ENCODE peak calls at places on chromosomes 11 and 22, in ten cellular contexts. One of them, this sample, is unnamed.

GRCh38 chr11:33769542-33769941 is 4.8 kb downstream of the FBXO3 start:
- DNase-seq in non-pigmented ciliary epithelial cell: no peak
- DNase-seq in ecto neural progenitor cell: no peak
- DNase-seq in GM19239: no peak
- DNase-seq in NCI-H510A treated with DMSO at 0.1 percent for 48 hours: no peak
- DNase-seq in amniotic stem cell: no peak
- DNase-seq in kidney: no peak
- DNase-seq in activated CD4-positive, alpha-beta T cell treated with anti-CD3 and anti-CD28 coated beads for 24 hours: no peak
- DNase-seq in adrenal gland: no peak
- DNase-seq in posterior cingulate gyrus: no peak
- DNase-seq in this sample: no peak

GRCh38 chr11:61091373-61092279 is 10.7 kb upstream of the CD5 start:
- DNase-seq in NCI-H510A treated with DMSO at 0.1 percent for 48 hours: no peak
- DNase-seq in non-pigmented ciliary epithelial cell: peak
- DNase-seq in adrenal gland: no peak
- DNase-seq in activated CD4-positive, alpha-beta T cell treated with anti-CD3 and anti-CD28 coated beads for 24 hours: peak
- DNase-seq in GM19239: no peak
- DNase-seq in kidney: no peak
- DNase-seq in ecto neural progenitor cell: no peak
- DNase-seq in amniotic stem cell: no peak
- DNase-seq in posterior cingulate gyrus: no peak
- DNase-seq in this sample: no peak

GRCh38 chr11:118282635-118283310 is 18.7 kb upstream of the MPZL2 start:
- DNase-seq in amniotic stem cell: no peak
- DNase-seq in kidney: no peak
- DNase-seq in posterior cingulate gyrus: no peak
- DNase-seq in GM19239: no peak
- DNase-seq in adrenal gland: no peak
- DNase-seq in NCI-H510A treated with DMSO at 0.1 percent for 48 hours: no peak
- DNase-seq in activated CD4-positive, alpha-beta T cell treated with anti-CD3 and anti-CD28 coated beads for 24 hours: no peak
- DNase-seq in non-pigmented ciliary epithelial cell: no peak
- DNase-seq in ecto neural progenitor cell: no peak
- DNase-seq in this sample: no peak

GRCh38 chr11:64665381-64665780 is 57.6 kb downstream of the NRXN2 start:
- DNase-seq in ecto neural progenitor cell: no peak
- DNase-seq in GM19239: no peak
- DNase-seq in posterior cingulate gyrus: no peak
- DNase-seq in NCI-H510A treated with DMSO at 0.1 percent for 48 hours: no peak
- DNase-seq in kidney: peak
- DNase-seq in activated CD4-positive, alpha-beta T cell treated with anti-CD3 and anti-CD28 coated beads for 24 hours: no peak
- DNase-seq in adrenal gland: no peak
- DNase-seq in amniotic stem cell: no peak
- DNase-seq in non-pigmented ciliary epithelial cell: no peak
- DNase-seq in this sample: no peak

GRCh38 chr11:100340416-100341323 is 346.4 kb upstream of the ARHGAP42 start:
- DNase-seq in NCI-H510A treated with DMSO at 0.1 percent for 48 hours: no peak
- DNase-seq in adrenal gland: no peak
- DNase-seq in kidney: no peak
- DNase-seq in GM19239: no peak
- DNase-seq in non-pigmented ciliary epithelial cell: no peak
- DNase-seq in activated CD4-positive, alpha-beta T cell treated with anti-CD3 and anti-CD28 coated beads for 24 hours: no peak
- DNase-seq in ecto neural progenitor cell: no peak
- DNase-seq in posterior cingulate gyrus: no peak
- DNase-seq in amniotic stem cell: no peak
- DNase-seq in this sample: no peak

GRCh38 chr11:75733346-75734107 is 15.9 kb downstream of the MOGAT2 start:
- DNase-seq in NCI-H510A treated with DMSO at 0.1 percent for 48 hours: peak
- DNase-seq in posterior cingulate gyrus: no peak
- DNase-seq in ecto neural progenitor cell: no peak
- DNase-seq in GM19239: no peak
- DNase-seq in activated CD4-positive, alpha-beta T cell treated with anti-CD3 and anti-CD28 coated beads for 24 hours: no peak
- DNase-seq in non-pigmented ciliary epithelial cell: no peak
- DNase-seq in kidney: no peak
- DNase-seq in adrenal gland: no peak
- DNase-seq in amniotic stem cell: no peak
- DNase-seq in this sample: no peak

GRCh38 chr22:32803020-32803758 is 1.7 kb downstream of the TIMP3 start:
- DNase-seq in NCI-H510A treated with DMSO at 0.1 percent for 48 hours: no peak
- DNase-seq in kidney: no peak
- DNase-seq in ecto neural progenitor cell: peak
- DNase-seq in GM19239: no peak
- DNase-seq in non-pigmented ciliary epithelial cell: no peak
- DNase-seq in posterior cingulate gyrus: no peak
- DNase-seq in activated CD4-positive, alpha-beta T cell treated with anti-CD3 and anti-CD28 coated beads for 24 hours: no peak
- DNase-seq in amniotic stem cell: peak
- DNase-seq in adrenal gland: no peak
- DNase-seq in this sample: no peak

GRCh38 chr11:12868315-12869073 is 140.6 kb upstream of the RASSF10 start:
- DNase-seq in adrenal gland: no peak
- DNase-seq in posterior cingulate gyrus: no peak
- DNase-seq in ecto neural progenitor cell: no peak
- DNase-seq in non-pigmented ciliary epithelial cell: no peak
- DNase-seq in kidney: no peak
- DNase-seq in NCI-H510A treated with DMSO at 0.1 percent for 48 hours: no peak
- DNase-seq in activated CD4-positive, alpha-beta T cell treated with anti-CD3 and anti-CD28 coated beads for 24 hours: no peak
- DNase-seq in GM19239: no peak
- DNase-seq in amniotic stem cell: no peak
- DNase-seq in this sample: no peak

GRCh38 chr22:17570851-17571631 is 7.7 kb downstream of the SLC25A18 start:
- DNase-seq in non-pigmented ciliary epithelial cell: peak
- DNase-seq in amniotic stem cell: no peak
- DNase-seq in adrenal gland: peak
- DNase-seq in posterior cingulate gyrus: peak
- DNase-seq in GM19239: no peak
- DNase-seq in kidney: peak
- DNase-seq in activated CD4-positive, alpha-beta T cell treated with anti-CD3 and anti-CD28 coated beads for 24 hours: no peak
- DNase-seq in ecto neural progenitor cell: no peak
- DNase-seq in NCI-H510A treated with DMSO at 0.1 percent for 48 hours: no peak
- DNase-seq in this sample: no peak

GRCh38 chr11:19725379-19726079 is 12.9 kb downstream of the NAV2 start:
- DNase-seq in amniotic stem cell: no peak
- DNase-seq in kidney: peak
- DNase-seq in activated CD4-positive, alpha-beta T cell treated with anti-CD3 and anti-CD28 coated beads for 24 hours: no peak
- DNase-seq in ecto neural progenitor cell: no peak
- DNase-seq in posterior cingulate gyrus: no peak
- DNase-seq in adrenal gland: no peak
- DNase-seq in GM19239: no peak
- DNase-seq in non-pigmented ciliary epithelial cell: no peak
- DNase-seq in NCI-H510A treated with DMSO at 0.1 percent for 48 hours: no peak
- DNase-seq in this sample: no peak

GRCh38 chr22:36454916-36455570 is 26.4 kb downstream of the TXN2 start:
- DNase-seq in activated CD4-positive, alpha-beta T cell treated with anti-CD3 and anti-CD28 coated beads for 24 hours: peak
- DNase-seq in kidney: peak
- DNase-seq in amniotic stem cell: no peak
- DNase-seq in GM19239: peak
- DNase-seq in non-pigmented ciliary epithelial cell: no peak
- DNase-seq in NCI-H510A treated with DMSO at 0.1 percent for 48 hours: peak
- DNase-seq in adrenal gland: peak
- DNase-seq in posterior cingulate gyrus: peak
- DNase-seq in ecto neural progenitor cell: peak
- DNase-seq in this sample: peak

GRCh38 chr11:134562941-134563471 is 151.0 kb upstream of the B3GAT1 start:
- DNase-seq in non-pigmented ciliary epithelial cell: no peak
- DNase-seq in activated CD4-positive, alpha-beta T cell treated with anti-CD3 and anti-CD28 coated beads for 24 hours: no peak
- DNase-seq in kidney: no peak
- DNase-seq in ecto neural progenitor cell: peak
- DNase-seq in GM19239: no peak
- DNase-seq in NCI-H510A treated with DMSO at 0.1 percent for 48 hours: no peak
- DNase-seq in posterior cingulate gyrus: no peak
- DNase-seq in adrenal gland: no peak
- DNase-seq in amniotic stem cell: no peak
- DNase-seq in this sample: no peak

GRCh38 chr11:90204832-90205646 is 17.8 kb downstream of the CHORDC1 start:
- DNase-seq in GM19239: no peak
- DNase-seq in NCI-H510A treated with DMSO at 0.1 percent for 48 hours: peak
- DNase-seq in kidney: no peak
- DNase-seq in posterior cingulate gyrus: no peak
- DNase-seq in adrenal gland: peak
- DNase-seq in ecto neural progenitor cell: no peak
- DNase-seq in amniotic stem cell: no peak
- DNase-seq in activated CD4-positive, alpha-beta T cell treated with anti-CD3 and anti-CD28 coated beads for 24 hours: no peak
- DNase-seq in non-pigmented ciliary epithelial cell: peak
- DNase-seq in this sample: peak

GRCh38 chr22:31852691-31853370 is 91.5 kb upstream of the YWHAH start:
- DNase-seq in amniotic stem cell: no peak
- DNase-seq in NCI-H510A treated with DMSO at 0.1 percent for 48 hours: no peak
- DNase-seq in posterior cingulate gyrus: no peak
- DNase-seq in GM19239: no peak
- DNase-seq in ecto neural progenitor cell: no peak
- DNase-seq in adrenal gland: no peak
- DNase-seq in kidney: no peak
- DNase-seq in activated CD4-positive, alpha-beta T cell treated with anti-CD3 and anti-CD28 coated beads for 24 hours: no peak
- DNase-seq in non-pigmented ciliary epithelial cell: no peak
- DNase-seq in this sample: no peak

GRCh38 chr11:27423125-27423524 is 49.5 kb downstream of the LGR4 start:
- DNase-seq in kidney: peak
- DNase-seq in posterior cingulate gyrus: no peak
- DNase-seq in NCI-H510A treated with DMSO at 0.1 percent for 48 hours: no peak
- DNase-seq in amniotic stem cell: no peak
- DNase-seq in activated CD4-positive, alpha-beta T cell treated with anti-CD3 and anti-CD28 coated beads for 24 hours: no peak
- DNase-seq in non-pigmented ciliary epithelial cell: peak
- DNase-seq in ecto neural progenitor cell: peak
- DNase-seq in GM19239: no peak
- DNase-seq in adrenal gland: peak
- DNase-seq in this sample: no peak

GRCh38 chr22:20249797-20250354 is 18.2 kb downstream of the RTN4R start:
- DNase-seq in GM19239: no peak
- DNase-seq in adrenal gland: peak
- DNase-seq in posterior cingulate gyrus: peak
- DNase-seq in kidney: no peak
- DNase-seq in activated CD4-positive, alpha-beta T cell treated with anti-CD3 and anti-CD28 coated beads for 24 hours: no peak
- DNase-seq in NCI-H510A treated with DMSO at 0.1 percent for 48 hours: no peak
- DNase-seq in amniotic stem cell: no peak
- DNase-seq in ecto neural progenitor cell: no peak
- DNase-seq in non-pigmented ciliary epithelial cell: no peak
- DNase-seq in this sample: no peak

GRCh38 chr11:8248786-8249185 is 14.9 kb downstream of the LMO1 start:
- DNase-seq in posterior cingulate gyrus: no peak
- DNase-seq in kidney: peak
- DNase-seq in adrenal gland: no peak
- DNase-seq in ecto neural progenitor cell: no peak
- DNase-seq in NCI-H510A treated with DMSO at 0.1 percent for 48 hours: no peak
- DNase-seq in GM19239: no peak
- DNase-seq in amniotic stem cell: no peak
- DNase-seq in activated CD4-positive, alpha-beta T cell treated with anti-CD3 and anti-CD28 coated beads for 24 hours: no peak
- DNase-seq in non-pigmented ciliary epithelial cell: no peak
- DNase-seq in this sample: no peak

GRCh38 chr22:32951081-32951806 is 106.9 kb downstream of the SYN3 start:
- DNase-seq in posterior cingulate gyrus: no peak
- DNase-seq in activated CD4-positive, alpha-beta T cell treated with anti-CD3 and anti-CD28 coated beads for 24 hours: no peak
- DNase-seq in non-pigmented ciliary epithelial cell: no peak
- DNase-seq in NCI-H510A treated with DMSO at 0.1 percent for 48 hours: no peak
- DNase-seq in kidney: no peak
- DNase-seq in adrenal gland: peak
- DNase-seq in ecto neural progenitor cell: no peak
- DNase-seq in GM19239: no peak
- DNase-seq in amniotic stem cell: no peak
- DNase-seq in this sample: no peak

GRCh38 chr11:78181155-78181554 is 7.3 kb downstream of the KCTD21 start:
- DNase-seq in non-pigmented ciliary epithelial cell: no peak
- DNase-seq in amniotic stem cell: no peak
- DNase-seq in kidney: no peak
- DNase-seq in NCI-H510A treated with DMSO at 0.1 percent for 48 hours: no peak
- DNase-seq in ecto neural progenitor cell: no peak
- DNase-seq in activated CD4-positive, alpha-beta T cell treated with anti-CD3 and anti-CD28 coated beads for 24 hours: no peak
- DNase-seq in GM19239: no peak
- DNase-seq in posterior cingulate gyrus: no peak
- DNase-seq in adrenal gland: no peak
- DNase-seq in this sample: no peak

GRCh38 chr11:106156290-106156937 is 79.0 kb downstream of the AASDHPPT start:
- DNase-seq in kidney: no peak
- DNase-seq in activated CD4-positive, alpha-beta T cell treated with anti-CD3 and anti-CD28 coated beads for 24 hours: no peak
- DNase-seq in amniotic stem cell: peak
- DNase-seq in non-pigmented ciliary epithelial cell: peak
- DNase-seq in ecto neural progenitor cell: no peak
- DNase-seq in GM19239: peak
- DNase-seq in posterior cingulate gyrus: peak
- DNase-seq in adrenal gland: peak
- DNase-seq in NCI-H510A treated with DMSO at 0.1 percent for 48 hours: peak
- DNase-seq in this sample: peak

GRCh38 chr11:60905551-60906113 is 753 bp downstream of the PRPF19 start:
- DNase-seq in adrenal gland: peak
- DNase-seq in amniotic stem cell: no peak
- DNase-seq in activated CD4-positive, alpha-beta T cell treated with anti-CD3 and anti-CD28 coated beads for 24 hours: no peak
- DNase-seq in posterior cingulate gyrus: no peak
- DNase-seq in GM19239: no peak
- DNase-seq in non-pigmented ciliary epithelial cell: no peak
- DNase-seq in NCI-H510A treated with DMSO at 0.1 percent for 48 hours: no peak
- DNase-seq in ecto neural progenitor cell: no peak
- DNase-seq in kidney: no peak
- DNase-seq in this sample: peak

GRCh38 chr11:121070951-121071350 is 30.1 kb upstream of the TECTA start:
- DNase-seq in non-pigmented ciliary epithelial cell: no peak
- DNase-seq in adrenal gland: no peak
- DNase-seq in NCI-H510A treated with DMSO at 0.1 percent for 48 hours: no peak
- DNase-seq in GM19239: no peak
- DNase-seq in kidney: no peak
- DNase-seq in ecto neural progenitor cell: no peak
- DNase-seq in activated CD4-positive, alpha-beta T cell treated with anti-CD3 and anti-CD28 coated beads for 24 hours: no peak
- DNase-seq in amniotic stem cell: no peak
- DNase-seq in posterior cingulate gyrus: no peak
- DNase-seq in this sample: no peak

GRCh38 chr11:113778111-113778910 is 1.3 kb upstream of the CLDN25 start:
- DNase-seq in GM19239: no peak
- DNase-seq in adrenal gland: peak
- DNase-seq in ecto neural progenitor cell: no peak
- DNase-seq in activated CD4-positive, alpha-beta T cell treated with anti-CD3 and anti-CD28 coated beads for 24 hours: no peak
- DNase-seq in NCI-H510A treated with DMSO at 0.1 percent for 48 hours: no peak
- DNase-seq in non-pigmented ciliary epithelial cell: no peak
- DNase-seq in posterior cingulate gyrus: peak
- DNase-seq in kidney: peak
- DNase-seq in amniotic stem cell: no peak
- DNase-seq in this sample: no peak

GRCh38 chr11:57514538-57515331 is 767 bp downstream of the SLC43A1 start:
- DNase-seq in non-pigmented ciliary epithelial cell: no peak
- DNase-seq in GM19239: peak
- DNase-seq in posterior cingulate gyrus: peak
- DNase-seq in kidney: peak
- DNase-seq in NCI-H510A treated with DMSO at 0.1 percent for 48 hours: peak
- DNase-seq in activated CD4-positive, alpha-beta T cell treated with anti-CD3 and anti-CD28 coated beads for 24 hours: no peak
- DNase-seq in adrenal gland: peak
- DNase-seq in amniotic stem cell: no peak
- DNase-seq in ecto neural progenitor cell: peak
- DNase-seq in this sample: no peak

GRCh38 chr11:111148116-111148515 is 97.4 kb upstream of the POU2AF2 start:
- DNase-seq in activated CD4-positive, alpha-beta T cell treated with anti-CD3 and anti-CD28 coated beads for 24 hours: no peak
- DNase-seq in non-pigmented ciliary epithelial cell: no peak
- DNase-seq in adrenal gland: no peak
- DNase-seq in kidney: no peak
- DNase-seq in ecto neural progenitor cell: no peak
- DNase-seq in GM19239: no peak
- DNase-seq in NCI-H510A treated with DMSO at 0.1 percent for 48 hours: no peak
- DNase-seq in amniotic stem cell: no peak
- DNase-seq in posterior cingulate gyrus: no peak
- DNase-seq in this sample: no peak

GRCh38 chr22:41844036-41844435 is 11.1 kb downstream of the SREBF2 start:
- DNase-seq in kidney: no peak
- DNase-seq in ecto neural progenitor cell: no peak
- DNase-seq in NCI-H510A treated with DMSO at 0.1 percent for 48 hours: no peak
- DNase-seq in amniotic stem cell: no peak
- DNase-seq in GM19239: no peak
- DNase-seq in activated CD4-positive, alpha-beta T cell treated with anti-CD3 and anti-CD28 coated beads for 24 hours: no peak
- DNase-seq in non-pigmented ciliary epithelial cell: no peak
- DNase-seq in posterior cingulate gyrus: no peak
- DNase-seq in adrenal gland: no peak
- DNase-seq in this sample: no peak

GRCh38 chr11:62556872-62557631 is 10.4 kb upstream of the AHNAK start:
- DNase-seq in GM19239: no peak
- DNase-seq in ecto neural progenitor cell: no peak
- DNase-seq in posterior cingulate gyrus: no peak
- DNase-seq in adrenal gland: no peak
- DNase-seq in NCI-H510A treated with DMSO at 0.1 percent for 48 hours: no peak
- DNase-seq in amniotic stem cell: no peak
- DNase-seq in activated CD4-positive, alpha-beta T cell treated with anti-CD3 and anti-CD28 coated beads for 24 hours: no peak
- DNase-seq in non-pigmented ciliary epithelial cell: no peak
- DNase-seq in kidney: peak
- DNase-seq in this sample: no peak

GRCh38 chr11:56151376-56151775 is 8.7 kb downstream of the OR8K5 start:
- DNase-seq in amniotic stem cell: no peak
- DNase-seq in non-pigmented ciliary epithelial cell: no peak
- DNase-seq in NCI-H510A treated with DMSO at 0.1 percent for 48 hours: no peak
- DNase-seq in kidney: no peak
- DNase-seq in adrenal gland: no peak
- DNase-seq in GM19239: no peak
- DNase-seq in posterior cingulate gyrus: no peak
- DNase-seq in activated CD4-positive, alpha-beta T cell treated with anti-CD3 and anti-CD28 coated beads for 24 hours: no peak
- DNase-seq in ecto neural progenitor cell: no peak
- DNase-seq in this sample: no peak